ENCODE peak calls at places on chromosomes 6 and 20, in six cellular contexts. One of them, this sample, is unnamed.

GRCh38 chr20:54645445-54646155 is 170.2 kb downstream of the DOK5 start:
- DNase-seq in stimulated activated CD4-positive, alpha-beta T cell treated with anti-CD3 and anti-CD28 coated beads, Interleukin-15, amount 100 ng/mL, for 24 hours: no peak
- DNase-seq in pancreas: no peak
- DNase-seq in GM03348: no peak
- DNase-seq in adrenal gland: no peak
- DNase-seq in effector CD8-positive, alpha-beta T cell: no peak
- DNase-seq in this sample: no peak

GRCh38 chr6:157235600-157236039 is 87.7 kb downstream of the TMEM242 start:
- DNase-seq in GM03348: peak
- DNase-seq in effector CD8-positive, alpha-beta T cell: peak
- DNase-seq in stimulated activated CD4-positive, alpha-beta T cell treated with anti-CD3 and anti-CD28 coated beads, Interleukin-15, amount 100 ng/mL, for 24 hours: peak
- DNase-seq in adrenal gland: peak
- DNase-seq in pancreas: peak
- DNase-seq in this sample: no peak

GRCh38 chr6:170537329-170537728 is 15.8 kb downstream of the PSMB1 start:
- DNase-seq in GM03348: no peak
- DNase-seq in stimulated activated CD4-positive, alpha-beta T cell treated with anti-CD3 and anti-CD28 coated beads, Interleukin-15, amount 100 ng/mL, for 24 hours: no peak
- DNase-seq in pancreas: no peak
- DNase-seq in effector CD8-positive, alpha-beta T cell: no peak
- DNase-seq in adrenal gland: no peak
- DNase-seq in this sample: no peak

GRCh38 chr6:75334266-75335040 is 49.9 kb upstream of the TMEM30A start:
- DNase-seq in effector CD8-positive, alpha-beta T cell: no peak
- DNase-seq in pancreas: no peak
- DNase-seq in stimulated activated CD4-positive, alpha-beta T cell treated with anti-CD3 and anti-CD28 coated beads, Interleukin-15, amount 100 ng/mL, for 24 hours: no peak
- DNase-seq in adrenal gland: no peak
- DNase-seq in GM03348: peak
- DNase-seq in this sample: no peak

GRCh38 chr20:5652626-5653573 is 97.3 kb upstream of the SHLD1 start:
- DNase-seq in stimulated activated CD4-positive, alpha-beta T cell treated with anti-CD3 and anti-CD28 coated beads, Interleukin-15, amount 100 ng/mL, for 24 hours: no peak
- DNase-seq in effector CD8-positive, alpha-beta T cell: no peak
- DNase-seq in pancreas: no peak
- DNase-seq in GM03348: no peak
- DNase-seq in adrenal gland: no peak
- DNase-seq in this sample: no peak

GRCh38 chr6:114783083-114783482 is 440.3 kb upstream of the HS3ST5 start:
- DNase-seq in adrenal gland: no peak
- DNase-seq in pancreas: no peak
- DNase-seq in stimulated activated CD4-positive, alpha-beta T cell treated with anti-CD3 and anti-CD28 coated beads, Interleukin-15, amount 100 ng/mL, for 24 hours: no peak
- DNase-seq in effector CD8-positive, alpha-beta T cell: no peak
- DNase-seq in GM03348: no peak
- DNase-seq in this sample: no peak

GRCh38 chr6:74752303-74752702 is 453.6 kb downstream of the COL12A1 start:
- DNase-seq in adrenal gland: no peak
- DNase-seq in pancreas: no peak
- DNase-seq in effector CD8-positive, alpha-beta T cell: no peak
- DNase-seq in GM03348: no peak
- DNase-seq in stimulated activated CD4-positive, alpha-beta T cell treated with anti-CD3 and anti-CD28 coated beads, Interleukin-15, amount 100 ng/mL, for 24 hours: no peak
- DNase-seq in this sample: no peak

GRCh38 chr6:90559931-90560330 is 26.9 kb downstream of the MAP3K7 start:
- DNase-seq in adrenal gland: no peak
- DNase-seq in GM03348: no peak
- DNase-seq in effector CD8-positive, alpha-beta T cell: no peak
- DNase-seq in pancreas: no peak
- DNase-seq in stimulated activated CD4-positive, alpha-beta T cell treated with anti-CD3 and anti-CD28 coated beads, Interleukin-15, amount 100 ng/mL, for 24 hours: no peak
- DNase-seq in this sample: no peak

GRCh38 chr6:71333700-71334099 is 45.1 kb downstream of the OGFRL1 start:
- DNase-seq in effector CD8-positive, alpha-beta T cell: no peak
- DNase-seq in stimulated activated CD4-positive, alpha-beta T cell treated with anti-CD3 and anti-CD28 coated beads, Interleukin-15, amount 100 ng/mL, for 24 hours: no peak
- DNase-seq in GM03348: peak
- DNase-seq in pancreas: no peak
- DNase-seq in adrenal gland: peak
- DNase-seq in this sample: no peak

GRCh38 chr20:47547034-47547387 is 45.3 kb downstream of the NCOA3 start:
- DNase-seq in effector CD8-positive, alpha-beta T cell: no peak
- DNase-seq in pancreas: no peak
- DNase-seq in stimulated activated CD4-positive, alpha-beta T cell treated with anti-CD3 and anti-CD28 coated beads, Interleukin-15, amount 100 ng/mL, for 24 hours: no peak
- DNase-seq in adrenal gland: no peak
- DNase-seq in GM03348: no peak
- DNase-seq in this sample: no peak